ENCODE peak calls at places on chromosomes 4 and X, in five cellular contexts. W is A549, K is astrocyte, H is germinal center, S is GM12865. M is an unnamed sample.
A peak's percentile ranks its signal among the peaks of the same experiment; 100 is the strongest.

GRCh38 chr4:142984871-142985585 is 138.9 kb upstream of the INPP4B start:
- DNase-seq in W (peak; percentile 9), K (no peak), H (no peak), S (peak; percentile 10), M (no peak)

GRCh38 chrX:40434947-40435346 is 145.8 kb upstream of the ATP6AP2 start:
- DNase-seq in W (no peak), K (peak; percentile 27), H (no peak), S (no peak), M (peak; percentile 54)

GRCh38 chr4:105751718-105752299 is 43.2 kb downstream of the GSTCD start:
- DNase-seq in W (no peak), K (no peak), H (no peak), S (no peak), M (no peak)

GRCh38 chr4:186485621-186486062 is 69.7 kb downstream of the MTNR1A start:
- DNase-seq in W (no peak), K (peak; percentile 16), H (no peak), S (no peak), M (no peak)

GRCh38 chr4:133759428-133759827 is 442.2 kb downstream of the PABPC4L start:
- DNase-seq in W (no peak), K (no peak), H (no peak), S (no peak), M (peak; percentile 10)

GRCh38 chrX:131068945-131069719 is 11.0 kb downstream of the ARHGAP36 start:
- DNase-seq in W (peak; percentile 72), K (no peak), H (peak; percentile 14), S (peak; percentile 28), M (peak; percentile 0)

GRCh38 chr4:110170861-110171260 is 27.6 kb downstream of the ELOVL6 start:
- DNase-seq in W (no peak), K (no peak), H (no peak), S (no peak), M (no peak)

GRCh38 chr4:84215218-84215617 is 283.9 kb downstream of the NKX6-1 start:
- DNase-seq in W (no peak), K (no peak), H (no peak), S (no peak), M (no peak)

GRCh38 chr4:95106408-95106928 is 348.7 kb downstream of the BMPR1B start:
- DNase-seq in W (no peak), K (peak; percentile 71), H (no peak), S (no peak), M (peak; percentile 47)

GRCh38 chr4:141435446-141436225 is 200.7 kb upstream of the IL15 start:
- DNase-seq in W (no peak), K (peak; percentile 11), H (no peak), S (no peak), M (peak; percentile 48)

GRCh38 chrX:38805294-38806053 is 4.2 kb downstream of the MID1IP1 start:
- DNase-seq in W (peak; percentile 21), K (peak; percentile 58), H (peak; percentile 10), S (peak; percentile 70), M (peak; percentile 82)

GRCh38 chr4:113394730-113395530 is 345.5 kb downstream of the ANK2 start:
- DNase-seq in W (peak; percentile 24), K (peak; percentile 60), H (peak; percentile 36), S (peak; percentile 85), M (peak; percentile 78)

GRCh38 chrX:116272328-116272727 is 101.8 kb downstream of the AGTR2 start:
- DNase-seq in W (peak; percentile 12), K (peak; percentile 96), H (no peak), S (no peak), M (peak; percentile 93)

GRCh38 chr4:15149234-15149841 is 147.1 kb downstream of the CPEB2 start:
- DNase-seq in W (no peak), K (peak; percentile 35), H (no peak), S (peak; percentile 78), M (peak; percentile 25)

GRCh38 chrX:47530054-47530453 is 31.0 kb upstream of the ARAF start:
- DNase-seq in W (no peak), K (no peak), H (no peak), S (peak; percentile 36), M (no peak)

GRCh38 chr4:31334086-31334910 is 614.1 kb downstream of the PCDH7 start:
- DNase-seq in W (no peak), K (no peak), H (no peak), S (no peak), M (no peak)

GRCh38 chr4:67393699-67394281 is 151.5 kb downstream of the CENPC start:
- DNase-seq in W (peak; percentile 5), K (peak; percentile 22), H (peak; percentile 3), S (peak; percentile 58), M (peak; percentile 42)

GRCh38 chr4:84189138-84189537 is 310.0 kb downstream of the NKX6-1 start:
- DNase-seq in W (no peak), K (no peak), H (no peak), S (no peak), M (no peak)